ENCODE peak calls at places on chromosomes 6 and 20, in five cellular contexts. One of them, this sample, is unnamed.

GRCh38 chr6:114342826-114343781 is at the start of gene HS3ST5:
- DNase-seq in A549: peak; percentile 36
- DNase-seq in HepG2: peak; percentile 57
- DNase-seq in K562: no peak
- DNase-seq in GM12878: no peak
- DNase-seq in this sample: peak; percentile 91

GRCh38 chr6:9138856-9139426 is 703.6 kb upstream of the SLC35B3 start:
- DNase-seq in A549: no peak
- DNase-seq in HepG2: no peak
- DNase-seq in K562: no peak
- DNase-seq in GM12878: no peak
- DNase-seq in this sample: no peak

GRCh38 chr20:8722277-8722928 is 346.5 kb upstream of the PLCB4 start:
- DNase-seq in A549: peak; percentile 80
- DNase-seq in HepG2: peak; percentile 83
- DNase-seq in K562: peak; percentile 33
- DNase-seq in GM12878: peak; percentile 30
- DNase-seq in this sample: peak; percentile 80

GRCh38 chr6:151324079-151324825 is 67.1 kb downstream of the ZBTB2 start:
- DNase-seq in A549: peak; percentile 84
- DNase-seq in HepG2: peak; percentile 69
- DNase-seq in K562: peak; percentile 73
- DNase-seq in GM12878: peak; percentile 9
- DNase-seq in this sample: peak; percentile 91

GRCh38 chr6:68046756-68047155 is 588.3 kb upstream of the ADGRB3 start:
- DNase-seq in A549: no peak
- DNase-seq in HepG2: no peak
- DNase-seq in K562: no peak
- DNase-seq in GM12878: no peak
- DNase-seq in this sample: no peak

GRCh38 chr6:13874191-13874549 is 50.6 kb upstream of the RNF182 start:
- DNase-seq in A549: no peak
- DNase-seq in HepG2: no peak
- DNase-seq in K562: no peak
- DNase-seq in GM12878: no peak
- DNase-seq in this sample: no peak

GRCh38 chr6:167044696-167045095 is 45.5 kb downstream of the CEP43 start:
- DNase-seq in A549: no peak
- DNase-seq in HepG2: no peak
- DNase-seq in K562: no peak
- DNase-seq in GM12878: no peak
- DNase-seq in this sample: peak; percentile 48

GRCh38 chr6:25027221-25027916 is 91.6 kb upstream of the RIPOR2 start:
- DNase-seq in A549: no peak
- DNase-seq in HepG2: no peak
- DNase-seq in K562: peak; percentile 38
- DNase-seq in GM12878: peak; percentile 60
- DNase-seq in this sample: peak; percentile 69

GRCh38 chr20:40869416-40870147 is 159.0 kb upstream of the TOP1 start:
- DNase-seq in A549: no peak
- DNase-seq in HepG2: no peak
- DNase-seq in K562: no peak
- DNase-seq in GM12878: no peak
- DNase-seq in this sample: no peak

GRCh38 chr6:151300267-151300930 is 60.6 kb downstream of the AKAP12 start:
- DNase-seq in A549: no peak
- DNase-seq in HepG2: no peak
- DNase-seq in K562: no peak
- DNase-seq in GM12878: no peak
- DNase-seq in this sample: no peak

GRCh38 chr6:11734861-11735652 is 43.5 kb downstream of the ADTRP start:
- DNase-seq in A549: no peak
- DNase-seq in HepG2: no peak
- DNase-seq in K562: no peak
- DNase-seq in GM12878: no peak
- DNase-seq in this sample: no peak

GRCh38 chr6:13766201-13766634 is 48.1 kb downstream of the MCUR1 start:
- DNase-seq in A549: no peak
- DNase-seq in HepG2: no peak
- DNase-seq in K562: no peak
- DNase-seq in GM12878: no peak
- DNase-seq in this sample: no peak

GRCh38 chr20:13744403-13744802 is 40.3 kb downstream of the ESF1 start:
- DNase-seq in A549: no peak
- DNase-seq in HepG2: no peak
- DNase-seq in K562: no peak
- DNase-seq in GM12878: no peak
- DNase-seq in this sample: no peak

GRCh38 chr20:38156888-38157634 is 8.0 kb downstream of the TGM2 start:
- DNase-seq in A549: no peak
- DNase-seq in HepG2: no peak
- DNase-seq in K562: no peak
- DNase-seq in GM12878: no peak
- DNase-seq in this sample: no peak

GRCh38 chr6:143271024-143271423 is 179.5 kb downstream of the ADAT2 start:
- DNase-seq in A549: no peak
- DNase-seq in HepG2: peak; percentile 37
- DNase-seq in K562: no peak
- DNase-seq in GM12878: no peak
- DNase-seq in this sample: no peak

GRCh38 chr6:176766-177165 is 115.5 kb upstream of the DUSP22 start:
- DNase-seq in A549: no peak
- DNase-seq in HepG2: no peak
- DNase-seq in K562: no peak
- DNase-seq in GM12878: no peak
- DNase-seq in this sample: no peak

GRCh38 chr6:152309648-152310047 is 327.5 kb downstream of the SYNE1 start:
- DNase-seq in A549: no peak
- DNase-seq in HepG2: no peak
- DNase-seq in K562: no peak
- DNase-seq in GM12878: no peak
- DNase-seq in this sample: peak; percentile 19

GRCh38 chr6:127738423-127738822 is 161.4 kb downstream of the C6orf58 start:
- DNase-seq in A549: no peak
- DNase-seq in HepG2: peak; percentile 7
- DNase-seq in K562: no peak
- DNase-seq in GM12878: no peak
- DNase-seq in this sample: no peak

GRCh38 chr6:48150701-48151100 is 39.7 kb upstream of the PTCHD4 start:
- DNase-seq in A549: no peak
- DNase-seq in HepG2: no peak
- DNase-seq in K562: no peak
- DNase-seq in GM12878: no peak
- DNase-seq in this sample: no peak

GRCh38 chr20:43825635-43826034 is 89.0 kb upstream of the TOX2 start:
- DNase-seq in A549: no peak
- DNase-seq in HepG2: no peak
- DNase-seq in K562: no peak
- DNase-seq in GM12878: peak; percentile 40
- DNase-seq in this sample: no peak

GRCh38 chr6:144758602-144759001 is 473.5 kb downstream of the UTRN start:
- DNase-seq in A549: peak; percentile 28
- DNase-seq in HepG2: no peak
- DNase-seq in K562: no peak
- DNase-seq in GM12878: no peak
- DNase-seq in this sample: no peak

GRCh38 chr6:89050155-89050554 is 30.4 kb upstream of the PNRC1 start:
- DNase-seq in A549: peak; percentile 30
- DNase-seq in HepG2: peak; percentile 23
- DNase-seq in K562: no peak
- DNase-seq in GM12878: no peak
- DNase-seq in this sample: no peak

GRCh38 chr6:75579951-75580350 is 21.7 kb upstream of the SENP6 start:
- DNase-seq in A549: no peak
- DNase-seq in HepG2: no peak
- DNase-seq in K562: no peak
- DNase-seq in GM12878: no peak
- DNase-seq in this sample: no peak

GRCh38 chr20:20019123-20019522 is 2.0 kb downstream of the NAA20 start:
- DNase-seq in A549: no peak
- DNase-seq in HepG2: no peak
- DNase-seq in K562: peak; percentile 9
- DNase-seq in GM12878: no peak
- DNase-seq in this sample: no peak

GRCh38 chr20:44026932-44027685 is 112.5 kb downstream of the TOX2 start:
- DNase-seq in A549: no peak
- DNase-seq in HepG2: no peak
- DNase-seq in K562: no peak
- DNase-seq in GM12878: no peak
- DNase-seq in this sample: no peak

GRCh38 chr6:46635462-46635861 is 17.2 kb downstream of the CYP39A1 start:
- DNase-seq in A549: no peak
- DNase-seq in HepG2: no peak
- DNase-seq in K562: no peak
- DNase-seq in GM12878: no peak
- DNase-seq in this sample: no peak

GRCh38 chr6:46637145-46637544 is 15.5 kb downstream of the CYP39A1 start:
- DNase-seq in A549: peak; percentile 8
- DNase-seq in HepG2: no peak
- DNase-seq in K562: no peak
- DNase-seq in GM12878: no peak
- DNase-seq in this sample: no peak

GRCh38 chr6:46642928-46643751 is 9.5 kb downstream of the CYP39A1 start:
- DNase-seq in A549: no peak
- DNase-seq in HepG2: no peak
- DNase-seq in K562: no peak
- DNase-seq in GM12878: no peak
- DNase-seq in this sample: no peak

GRCh38 chr6:46637933-46638332 is 14.7 kb downstream of the CYP39A1 start:
- DNase-seq in A549: no peak
- DNase-seq in HepG2: no peak
- DNase-seq in K562: no peak
- DNase-seq in GM12878: no peak
- DNase-seq in this sample: no peak

GRCh38 chr6:46638650-46639049 is 14.0 kb downstream of the CYP39A1 start:
- DNase-seq in A549: peak; percentile 18
- DNase-seq in HepG2: no peak
- DNase-seq in K562: no peak
- DNase-seq in GM12878: no peak
- DNase-seq in this sample: no peak
- TF ChIP-seq JUNB in A549: no peak
- TF ChIP-seq JUNB in HepG2: no peak
- TF ChIP-seq JUNB in K562: no peak
- TF ChIP-seq JUNB in GM12878: no peak
- TF ChIP-seq JUNB in this sample: no peak

DNA sequence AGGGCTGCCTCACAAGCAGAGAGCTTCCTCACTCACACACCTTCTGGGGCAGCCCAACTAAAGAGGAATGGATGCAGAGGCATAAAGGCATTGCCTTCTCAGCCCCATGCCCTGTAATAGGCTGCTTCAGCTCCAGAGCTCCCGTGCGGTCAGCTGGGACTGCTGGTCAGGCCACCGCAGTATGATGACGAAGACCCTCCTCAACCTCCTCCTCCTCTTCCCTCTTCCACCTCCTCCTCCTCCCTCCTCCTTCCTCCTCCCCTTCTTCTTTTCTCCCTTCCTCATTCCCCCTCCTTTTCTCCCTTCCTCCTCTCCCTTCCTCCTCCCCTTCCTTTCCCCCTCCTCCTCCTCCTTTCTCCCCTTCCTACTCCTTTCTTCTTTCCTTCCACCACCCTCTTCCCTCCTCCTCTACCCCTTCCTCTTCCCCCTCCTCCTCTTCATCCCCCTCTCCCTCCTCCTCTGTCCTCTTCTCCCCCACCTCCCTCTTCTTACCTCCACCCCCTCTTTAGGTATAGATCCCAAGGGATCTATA is 465.3 kb upstream of the CDH4 start:
- DNase-seq in A549: no peak
- DNase-seq in HepG2: no peak
- DNase-seq in K562: no peak
- DNase-seq in GM12878: no peak
- DNase-seq in this sample: no peak
- TF ChIP-seq JUNB in A549: no peak
- TF ChIP-seq JUNB in HepG2: no peak
- TF ChIP-seq JUNB in K562: no peak
- TF ChIP-seq JUNB in GM12878: no peak
- TF ChIP-seq JUNB in this sample: no peak

GRCh38 chr20:23143098-23143497 is 57.0 kb upstream of the CD93 start:
- DNase-seq in A549: peak; percentile 66
- DNase-seq in HepG2: peak; percentile 71
- DNase-seq in K562: peak; percentile 67
- DNase-seq in GM12878: no peak
- DNase-seq in this sample: no peak
- TF ChIP-seq JUNB in A549: no peak
- TF ChIP-seq JUNB in HepG2: no peak
- TF ChIP-seq JUNB in K562: no peak
- TF ChIP-seq JUNB in GM12878: peak; percentile 49
- TF ChIP-seq JUNB in this sample: no peak

GRCh38 chr6:56361812-56362211 is 114.4 kb upstream of the COL21A1 start:
- DNase-seq in A549: no peak
- DNase-seq in HepG2: no peak
- DNase-seq in K562: no peak
- DNase-seq in GM12878: no peak
- DNase-seq in this sample: no peak

GRCh38 chr6:56353860-56354259 is 106.5 kb upstream of the COL21A1 start:
- DNase-seq in A549: no peak
- DNase-seq in HepG2: no peak
- DNase-seq in K562: no peak
- DNase-seq in GM12878: no peak
- DNase-seq in this sample: no peak

GRCh38 chr6:56359201-56359899 is 112.0 kb upstream of the COL21A1 start:
- DNase-seq in A549: peak; percentile 68
- DNase-seq in HepG2: peak; percentile 74
- DNase-seq in K562: peak; percentile 65
- DNase-seq in GM12878: peak; percentile 26
- DNase-seq in this sample: peak; percentile 84

GRCh38 chr6:56357616-56358373 is 110.4 kb upstream of the COL21A1 start:
- DNase-seq in A549: no peak
- DNase-seq in HepG2: no peak
- DNase-seq in K562: no peak
- DNase-seq in GM12878: no peak
- DNase-seq in this sample: no peak

DNA sequence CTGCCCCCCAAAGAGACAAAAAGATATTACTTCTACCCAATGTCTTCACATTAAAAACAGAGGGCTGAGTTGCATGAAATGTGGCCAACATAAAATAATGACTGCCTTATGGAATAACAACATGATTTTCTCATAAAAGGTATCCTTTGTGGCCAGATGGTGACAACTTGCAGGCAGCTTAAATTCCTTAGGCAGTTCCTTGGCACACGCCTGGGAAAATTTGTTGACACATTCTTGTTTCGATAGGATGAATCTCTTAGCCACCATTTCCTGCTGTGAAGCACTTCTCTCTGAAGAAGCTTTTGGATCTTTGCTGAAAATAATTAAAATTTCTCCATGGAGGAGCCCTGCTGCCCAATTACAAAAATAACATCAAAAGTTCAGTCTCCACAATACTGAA is 109.1 kb upstream of the COL21A1 start:
- DNase-seq in A549: no peak
- DNase-seq in HepG2: no peak
- DNase-seq in K562: no peak
- DNase-seq in GM12878: no peak
- DNase-seq in this sample: peak; percentile 21
- TF ChIP-seq JUNB in A549: no peak
- TF ChIP-seq JUNB in HepG2: no peak
- TF ChIP-seq JUNB in K562: no peak
- TF ChIP-seq JUNB in GM12878: no peak
- TF ChIP-seq JUNB in this sample: no peak